ENCODE peak calls at places on chromosomes 2 and 18, in ten cellular contexts. T is colonic mucosa; B is stimulated activated CD4-positive, alpha-beta T cell treated with anti-CD3 and anti-CD28 coated beads, TNF-alpha, amount 100 ng/mL, for 1 hour; P is NCI-H524; Z is AG09309; G is stimulated activated CD8-positive, alpha-beta memory T cell treated with anti-CD3 and anti-CD28 coated beads, Interleukin-2, amount 100 ng/mL, for 48 hours; V is GM13977; U is activated naive CD8-positive, alpha-beta T cell treated with anti-CD3 and anti-CD28 coated beads, Interleukin-2, amount 50 U/mL, for 24 hours; S is mesendoderm; Q is astrocyte of the spinal cord. E is an unnamed sample.

GRCh38 chr2:5665066-5665465 is 27.1 kb upstream of the SOX11 start:
- DNase-seq in S (no peak), V (no peak), P (no peak), Z (no peak), G (no peak), B (no peak), U (no peak), Q (no peak), T (no peak), E (no peak)

GRCh38 chr2:172461591-172462392 is 34.4 kb downstream of the ITGA6 start:
- DNase-seq in T (peak), V (peak), P (peak), Q (peak), B (peak), S (peak), G (peak), Z (no peak), U (peak), E (peak)

GRCh38 chr2:218284106-218284811 is 8.0 kb downstream of the TMBIM1 start:
- DNase-seq in U (peak), V (peak), G (peak), P (no peak), Q (peak), T (no peak), B (peak), S (no peak), Z (no peak), E (peak)

GRCh38 chr18:30465131-30465530 is 577.4 kb downstream of the DSC3 start:
- DNase-seq in S (no peak), G (no peak), P (no peak), B (no peak), Z (no peak), Q (no peak), V (no peak), U (no peak), T (no peak), E (no peak)

GRCh38 chr2:43402452-43402937 is 176.1 kb upstream of the ZFP36L2 start:
- DNase-seq in G (no peak), U (no peak), Q (no peak), S (no peak), B (no peak), T (no peak), P (no peak), Z (no peak), V (no peak), E (no peak)

GRCh38 chr2:70678576-70679143 is 89.3 kb downstream of the ADD2 start:
- DNase-seq in T (no peak), B (no peak), V (no peak), U (no peak), Q (no peak), P (no peak), G (no peak), Z (no peak), S (no peak), E (no peak)

GRCh38 chr2:178194600-178195389 is 483 bp downstream of the OSBPL6 start:
- DNase-seq in P (peak), T (peak), Z (no peak), S (peak), U (peak), Q (peak), B (no peak), G (no peak), V (peak), E (peak)

GRCh38 chr18:28175047-28175929 is 1.6 kb downstream of the CDH2 start:
- DNase-seq in S (peak), P (no peak), Q (peak), Z (no peak), B (no peak), T (no peak), V (no peak), G (no peak), U (no peak), E (peak)

GRCh38 chr2:238929242-238930081 is 81.6 kb downstream of the TWIST2 start:
- DNase-seq in Q (peak), U (no peak), P (no peak), B (no peak), S (no peak), G (no peak), V (no peak), T (peak), Z (no peak), E (no peak)

GRCh38 chr2:26396734-26397298 is 4.9 kb upstream of the DRC1 start:
- DNase-seq in U (peak), T (no peak), G (no peak), Z (no peak), S (no peak), B (no peak), Q (no peak), V (no peak), P (no peak), E (no peak)

GRCh38 chr2:230899287-230899686 is 25.8 kb downstream of the GPR55 start:
- DNase-seq in Z (no peak), B (no peak), V (no peak), T (peak), S (peak), G (no peak), Q (no peak), P (no peak), U (peak), E (no peak)

GRCh38 chr2:26238301-26238958 is 6.0 kb downstream of the HADHA start:
- DNase-seq in U (no peak), T (no peak), B (no peak), P (no peak), Z (no peak), Q (no peak), G (no peak), V (no peak), S (no peak), E (no peak)

GRCh38 chr2:214810670-214811069 is 1.2 kb upstream of the BARD1 start:
- DNase-seq in U (no peak), P (no peak), T (peak), G (no peak), B (no peak), Q (no peak), Z (no peak), V (no peak), S (no peak), E (no peak)

GRCh38 chr2:122885436-122885835 is 1130.0 kb downstream of the TSN start:
- DNase-seq in P (no peak), U (no peak), V (no peak), Z (no peak), T (no peak), Q (no peak), B (no peak), G (no peak), S (no peak), E (no peak)

GRCh38 chr18:54209471-54210180 is 14.8 kb downstream of the MBD2 start:
- DNase-seq in V (peak), T (no peak), U (no peak), G (no peak), P (peak), B (no peak), Z (no peak), S (no peak), Q (no peak), E (peak)

GRCh38 chr2:73981081-73981968 is 3.4 kb upstream of the TET3 start:
- DNase-seq in V (peak), Q (no peak), G (peak), U (peak), Z (no peak), B (no peak), S (peak), P (peak), T (peak), E (peak)

GRCh38 chr2:208265371-208265806 is 666 bp upstream of the PIKFYVE start:
- DNase-seq in V (peak), P (peak), B (no peak), S (peak), Z (no peak), T (peak), G (no peak), U (peak), Q (no peak), E (peak)

GRCh38 chr2:8985561-8986326 is 17.7 kb downstream of the MBOAT2 start:
- DNase-seq in Z (no peak), T (no peak), V (no peak), S (no peak), U (no peak), P (no peak), G (no peak), Q (peak), B (no peak), E (peak)

GRCh38 chr2:118387509-118387908 is 299.2 kb downstream of the INSIG2 start:
- DNase-seq in V (no peak), S (no peak), T (no peak), B (no peak), G (no peak), P (no peak), U (no peak), Q (peak), Z (peak), E (peak)

GRCh38 chr2:119289093-119289492 is 65.5 kb downstream of the STEAP3 start:
- DNase-seq in P (peak), B (no peak), S (no peak), Z (no peak), U (no peak), G (no peak), Q (peak), T (no peak), V (no peak), E (no peak)

GRCh38 chr2:145114726-145115125 is 594.8 kb upstream of the ZEB2 start:
- DNase-seq in V (no peak), Q (peak), P (no peak), G (no peak), Z (no peak), U (no peak), B (no peak), S (no peak), T (no peak), E (no peak)

GRCh38 chr2:628651-629050 is 48.6 kb downstream of the TMEM18 start:
- DNase-seq in G (no peak), V (no peak), Q (no peak), P (no peak), U (no peak), B (no peak), Z (no peak), S (no peak), T (no peak), E (no peak)

GRCh38 chr18:24051256-24051947 is 36.8 kb downstream of the TTC39C start:
- DNase-seq in P (no peak), V (no peak), Z (no peak), B (no peak), S (no peak), T (no peak), G (no peak), Q (peak), U (peak), E (peak)

GRCh38 chr2:200442471-200442870 is 67.4 kb downstream of the KCTD18 start:
- DNase-seq in P (no peak), T (no peak), V (no peak), Z (peak), Q (peak), G (no peak), U (no peak), S (no peak), B (no peak), E (peak)

GRCh38 chr2:161400076-161400475 is 16.0 kb upstream of the TBR1 start:
- DNase-seq in Q (no peak), P (no peak), T (no peak), U (no peak), S (no peak), B (no peak), V (no peak), G (no peak), Z (no peak), E (peak)

GRCh38 chr2:11657195-11657594 is 12.8 kb downstream of the NTSR2 start:
- DNase-seq in B (no peak), Z (no peak), S (no peak), Q (no peak), T (no peak), G (no peak), U (no peak), P (no peak), V (no peak), E (no peak)

GRCh38 chr2:85750509-85751299 is 3.1 kb upstream of the ATOH8 start:
- DNase-seq in V (peak), G (peak), S (peak), T (peak), B (peak), Q (no peak), U (peak), Z (no peak), P (peak), E (peak)

GRCh38 chr2:61640406-61640805 is 102.2 kb upstream of the XPO1 start:
- DNase-seq in T (no peak), Z (no peak), B (no peak), U (no peak), Q (no peak), G (no peak), V (no peak), S (peak), P (no peak), E (peak)

GRCh38 chr2:182685552-182685951 is 30.5 kb upstream of the DNAJC10 start:
- DNase-seq in P (no peak), G (no peak), Q (no peak), S (no peak), U (no peak), V (no peak), B (no peak), Z (no peak), T (no peak), E (no peak)

E was measured in ELR.